ENCODE peak calls at places on chromosomes 2 and 18, in nine cellular contexts. V, J, B, E, L, K, G, D and M are unnamed samples.

GRCh38 chr2:111704246-111704645 is 179.7 kb downstream of the ANAPC1 start:
- DNase-seq in E (no peak), D (no peak), K (no peak), J (no peak), L (peak; percentile 13), B (no peak), G (peak; percentile 54), V (no peak), M (no peak)

GRCh38 chr2:183049420-183049819 is 11.2 kb upstream of the NCKAP1 start:
- DNase-seq in D (no peak), V (no peak), K (no peak), G (no peak), B (no peak), J (no peak), L (no peak), E (no peak), M (no peak)

GRCh38 chr2:237865623-237866041 is 6.2 kb downstream of the RAMP1 start:
- DNase-seq in E (no peak), L (no peak), J (no peak), K (no peak), G (no peak), D (no peak), B (peak; percentile 51), V (no peak), M (no peak)

GRCh38 chr2:43455735-43456642 is 139.8 kb downstream of the THADA start:
- DNase-seq in V (no peak), K (no peak), J (no peak), B (no peak), E (no peak), G (no peak), D (no peak), L (peak; percentile 31), M (no peak)

GRCh38 chr2:107428781-107429180 is 397.9 kb upstream of the RGPD4 start:
- DNase-seq in E (no peak), V (no peak), L (peak; percentile 59), G (no peak), B (peak; percentile 17), J (no peak), K (no peak), D (no peak), M (no peak)

GRCh38 chr18:70377317-70377799 is 88.5 kb downstream of the SOCS6 start:
- DNase-seq in D (no peak), K (no peak), G (no peak), V (no peak), B (no peak), E (no peak), L (no peak), J (peak; percentile 18), M (no peak)

GRCh38 chr18:78738076-78738690 is 241.4 kb upstream of the SALL3 start:
- DNase-seq in L (no peak), B (no peak), D (no peak), E (no peak), K (no peak), J (no peak), G (no peak), V (no peak), M (no peak)

GRCh38 chr2:139160838-139161237 is 380.6 kb upstream of the NXPH2 start:
- DNase-seq in G (no peak), B (peak; percentile 22), L (no peak), E (no peak), D (no peak), J (no peak), K (no peak), V (no peak), M (no peak)

GRCh38 chr2:26325851-26326250 is 20.1 kb upstream of the SELENOI start:
- DNase-seq in D (no peak), L (no peak), K (no peak), G (no peak), V (no peak), J (no peak), E (no peak), B (no peak), M (no peak)

GRCh38 chr2:72895759-72896281 is 8.6 kb downstream of the SPR start:
- DNase-seq in V (no peak), L (peak; percentile 33), G (no peak), D (peak; percentile 37), J (peak; percentile 52), K (peak; percentile 61), B (peak; percentile 66), E (no peak), M (no peak)

GRCh38 chr2:46913471-46914381 is 1.9 kb downstream of the MCFD2 start:
- DNase-seq in E (no peak), B (no peak), G (no peak), K (peak; percentile 25), J (peak; percentile 72), L (no peak), D (no peak), V (no peak), M (no peak)

GRCh38 chr2:191846787-191847620 is at the start of gene CAVIN2:
- DNase-seq in K (peak; percentile 84), J (peak; percentile 55), V (no peak), B (peak; percentile 92), D (peak; percentile 48), E (no peak), G (no peak), L (peak; percentile 39), M (no peak)

GRCh38 chr2:69983392-69983791 is 22.0 kb upstream of the ASPRV1 start:
- DNase-seq in B (no peak), K (no peak), J (no peak), L (no peak), D (no peak), E (no peak), G (no peak), V (no peak), M (no peak)

GRCh38 chr2:157363612-157364101 is 38.0 kb upstream of the ERMN start:
- DNase-seq in L (no peak), G (no peak), K (no peak), D (no peak), V (no peak), J (no peak), E (no peak), B (no peak), M (no peak)

GRCh38 chr2:84194906-84195644 is 264.0 kb downstream of the SUCLG1 start:
- DNase-seq in E (no peak), J (no peak), G (no peak), L (no peak), V (no peak), D (no peak), B (no peak), K (no peak), M (no peak)

DNA sequence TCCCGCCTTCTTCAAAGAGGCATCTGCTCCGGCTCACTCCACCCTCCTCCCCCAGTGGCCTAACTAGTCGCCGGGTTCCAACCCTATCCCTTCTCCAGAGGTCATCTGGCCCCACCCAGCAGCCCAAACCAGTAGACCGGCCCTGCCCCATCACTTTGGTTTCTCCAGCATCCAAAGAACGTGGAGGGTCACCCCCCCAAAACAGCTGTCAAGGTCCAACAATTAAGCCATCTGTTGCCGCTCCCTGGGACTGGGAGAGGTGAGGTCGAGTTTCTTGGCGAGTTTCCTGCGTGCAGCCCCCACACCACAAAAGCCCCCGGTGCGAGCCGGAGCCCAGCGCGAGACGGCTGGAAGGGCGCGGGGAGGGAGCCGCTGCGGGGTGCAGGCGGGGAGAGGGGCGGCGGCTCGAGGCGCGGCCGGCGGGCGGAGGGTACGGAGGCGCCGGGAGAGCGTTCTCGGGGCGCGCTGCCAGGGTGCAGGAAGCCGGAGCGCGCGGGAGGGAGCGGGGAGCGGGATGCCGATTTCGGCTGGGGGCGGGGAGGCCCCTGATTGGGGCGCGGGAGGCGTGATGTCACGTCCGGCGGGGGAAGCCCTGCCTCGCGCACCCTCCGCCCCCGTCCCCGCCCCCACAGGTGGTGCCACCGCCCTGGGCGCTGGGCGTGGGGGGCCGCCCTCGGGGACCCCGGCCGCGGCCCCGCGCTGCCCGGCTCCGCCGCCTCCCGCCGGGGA is 571 bp upstream of the GPC1 start:
- DNase-seq in G (no peak), V (peak; percentile 86), D (peak; percentile 92), B (peak; percentile 96), J (peak; percentile 96), E (peak; percentile 90), K (peak; percentile 97), L (peak; percentile 83), M (peak; percentile 26)
- H3K27ac ChIP-seq in G (no peak overlapping the region), V (peak overlapping the region; percentile 18), D (peak overlapping the region; percentile 95), B (peak overlapping the region; percentile 85), J (peak overlapping the region; percentile 79), E (no peak overlapping the region), K (no peak overlapping the region), L (no peak overlapping the region), M (peak overlapping the region; percentile 99)

GRCh38 chr2:166373105-166373504 is 2.6 kb downstream of the SCN9A start:
- DNase-seq in G (no peak), J (no peak), K (no peak), B (no peak), L (no peak), E (no peak), V (no peak), D (no peak), M (no peak)
- H3K4me3 ChIP-seq in G (no peak overlapping the region), J (no peak overlapping the region), K (no peak overlapping the region), B (no peak overlapping the region), L (no peak overlapping the region), E (no peak overlapping the region), V (no peak overlapping the region), D (no peak overlapping the region), M (no peak overlapping the region)

GRCh38 chr2:152447897-152448296 is 112.9 kb downstream of the FMNL2 start:
- DNase-seq in E (no peak), D (no peak), L (no peak), J (no peak), G (no peak), V (no peak), K (no peak), B (no peak), M (no peak)

GRCh38 chr2:152452256-152452973 is 117.4 kb downstream of the FMNL2 start:
- DNase-seq in L (no peak), B (no peak), J (no peak), G (no peak), E (no peak), V (no peak), D (no peak), K (peak; percentile 49), M (no peak)

GRCh38 chr2:152448621-152449020 is 113.6 kb downstream of the FMNL2 start:
- DNase-seq in V (no peak), J (no peak), L (no peak), E (no peak), G (no peak), K (no peak), B (no peak), D (no peak), M (no peak)

GRCh38 chr2:152450176-152450575 is 115.2 kb downstream of the FMNL2 start:
- DNase-seq in G (no peak), J (no peak), D (no peak), K (peak; percentile 70), V (no peak), E (no peak), L (no peak), B (no peak), M (no peak)

DNA sequence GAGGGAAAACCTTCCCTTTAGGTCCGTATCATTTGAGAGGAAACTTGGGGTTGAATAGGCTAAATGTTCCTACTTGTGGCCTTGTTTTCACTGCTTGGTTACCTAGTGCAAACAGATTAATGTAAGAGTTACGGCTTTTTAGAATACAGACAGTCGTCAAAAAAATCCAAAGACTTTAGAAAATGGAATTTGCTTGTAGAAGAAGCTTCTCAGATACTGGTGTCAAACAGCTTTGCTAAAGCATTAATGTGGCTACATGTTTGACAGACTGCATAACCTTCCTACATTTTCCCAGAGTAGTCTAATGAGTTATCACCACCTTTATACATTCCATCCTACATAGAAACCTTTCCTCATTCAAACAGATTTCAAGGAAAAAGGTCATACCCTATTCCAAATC is 114.6 kb downstream of the FMNL2 start:
- DNase-seq in V (no peak), K (no peak), B (no peak), G (no peak), L (peak; percentile 83), D (no peak), E (no peak), J (no peak), M (no peak)
- H3K27ac ChIP-seq in V (no peak overlapping the region), K (peak overlapping the region; percentile 71), B (no peak overlapping the region), G (no peak overlapping the region), L (no peak overlapping the region), D (no peak overlapping the region), E (no peak overlapping the region), J (no peak overlapping the region), M (no peak overlapping the region)

GRCh38 chr2:213237251-213237650 is 47.0 kb upstream of the SPAG16 start:
- DNase-seq in B (no peak), E (no peak), G (no peak), D (no peak), V (no peak), J (no peak), L (no peak), K (no peak), M (no peak)
- H3K4me3 ChIP-seq in B (no peak overlapping the region), E (no peak overlapping the region), G (no peak overlapping the region), D (no peak overlapping the region), V (no peak overlapping the region), J (no peak overlapping the region), L (no peak overlapping the region), K (no peak overlapping the region), M (no peak overlapping the region)